ENCODE peak calls at places on chromosome 14, in seven cellular contexts. U is GM13977, L is germinal center, Z is A172, I is NCI-H1092 treated with DMSO at 0.1 percent for 48 hours, J is GF-D8, C is RCC 7860. N is an unnamed sample.

GRCh38 chr14:100890451-100890850 is 13.1 kb downstream of the RTL1 start:
- DNase-seq in I (no peak), Z (no peak), L (no peak), C (no peak), J (no peak), U (no peak), N (no peak)

GRCh38 chr14:69999246-69999645 is 120.0 kb downstream of the SMOC1 start:
- DNase-seq in J (no peak), C (peak), U (no peak), I (peak), L (no peak), Z (peak), N (no peak)

GRCh38 chr14:69190191-69190590 is 1.1 kb upstream of the EXD2 start:
- DNase-seq in I (no peak), C (no peak), J (no peak), U (no peak), L (no peak), Z (no peak), N (no peak)

GRCh38 chr14:74459289-74459946 is 33.4 kb upstream of the SYNDIG1L start:
- DNase-seq in Z (peak), C (peak), I (no peak), L (peak), J (no peak), U (peak), N (peak)

GRCh38 chr14:102544745-102545460 is 35.3 kb upstream of the ANKRD9 start:
- DNase-seq in C (no peak), I (no peak), J (no peak), L (no peak), U (peak), Z (no peak), N (no peak)

GRCh38 chr14:68607081-68607851 is 185.6 kb downstream of the ZFP36L1 start:
- DNase-seq in U (no peak), J (no peak), I (no peak), C (no peak), Z (no peak), L (no peak), N (no peak)

GRCh38 chr14:68637106-68638021 is 155.5 kb downstream of the ZFP36L1 start:
- DNase-seq in U (no peak), Z (no peak), L (no peak), I (no peak), C (no peak), J (no peak), N (no peak)

GRCh38 chr14:91356218-91356763 is 61.3 kb downstream of the CCDC88C start:
- DNase-seq in J (no peak), Z (no peak), U (no peak), I (no peak), C (no peak), L (peak), N (no peak)

GRCh38 chr14:75221797-75222196 is 45.4 kb upstream of the TMED10 start:
- DNase-seq in C (no peak), L (no peak), Z (no peak), U (no peak), I (no peak), J (no peak), N (no peak)

GRCh38 chr14:24196071-24197061 is 1.1 kb upstream of the TM9SF1 start:
- DNase-seq in J (peak), Z (no peak), L (peak), U (peak), C (no peak), I (peak), N (no peak)

GRCh38 chr14:104388011-104388521 is 191.5 kb upstream of the C14orf180 start:
- DNase-seq in Z (no peak), C (no peak), L (no peak), U (no peak), J (no peak), I (no peak), N (no peak)

GRCh38 chr14:64510825-64511679 is 6.5 kb downstream of the ZBTB1 start:
- DNase-seq in Z (peak), I (peak), L (peak), C (peak), U (no peak), J (peak), N (peak)

GRCh38 chr14:25111061-25111601 is 61.2 kb upstream of the STXBP6 start:
- DNase-seq in L (no peak), I (no peak), J (no peak), C (peak), Z (peak), U (no peak), N (peak)

GRCh38 chr14:39615352-39615751 is 183.1 kb upstream of the FBXO33 start:
- DNase-seq in U (no peak), I (no peak), J (no peak), Z (no peak), L (no peak), C (no peak), N (no peak)

GRCh38 chr14:24976599-24976998 is 73.3 kb downstream of the STXBP6 start:
- DNase-seq in Z (no peak), I (no peak), U (no peak), C (no peak), J (no peak), L (no peak), N (no peak)

GRCh38 chr14:66603945-66604344 is 96.0 kb downstream of the GPHN start:
- DNase-seq in J (no peak), C (no peak), U (no peak), I (no peak), L (no peak), Z (no peak), N (no peak)

GRCh38 chr14:69460093-69460701 is 24.3 kb upstream of the PLEKHD1 start:
- DNase-seq in Z (peak), C (peak), J (no peak), U (peak), I (peak), L (peak), N (peak)

GRCh38 chr14:92322516-92322915 is 449 bp upstream of the SLC24A4 start:
- DNase-seq in J (no peak), C (no peak), Z (no peak), U (no peak), I (no peak), L (no peak), N (no peak)

GRCh38 chr14:76083796-76084195 is 67.9 kb upstream of the GPATCH2L start:
- DNase-seq in U (no peak), C (no peak), I (no peak), L (no peak), J (no peak), Z (no peak), N (no peak)

GRCh38 chr14:77123381-77124344 is 17.9 kb downstream of the ZDHHC22 start:
- DNase-seq in I (peak), Z (no peak), U (no peak), C (no peak), J (no peak), L (no peak), N (peak)

GRCh38 chr14:33062476-33062875 is 123.8 kb downstream of the NPAS3 start:
- DNase-seq in U (no peak), L (no peak), I (no peak), J (no peak), Z (no peak), C (no peak), N (no peak)

GRCh38 chr14:104352493-104353220 is 214.3 kb downstream of the KIF26A start:
- DNase-seq in I (no peak), J (no peak), U (no peak), L (no peak), Z (no peak), C (no peak), N (no peak)

GRCh38 chr14:61537567-61538463 is 157.5 kb upstream of the HIF1A start:
- DNase-seq in J (no peak), I (peak), L (no peak), U (peak), Z (peak), C (peak), N (peak)

GRCh38 chr14:87186745-87187144 is 806.2 kb downstream of the GALC start:
- DNase-seq in L (no peak), J (no peak), I (no peak), Z (no peak), U (no peak), C (no peak), N (no peak)

GRCh38 chr14:55071870-55072640 is 20.6 kb downstream of the MAPK1IP1L start:
- DNase-seq in J (no peak), I (peak), U (peak), C (peak), L (peak), Z (peak), N (peak)

GRCh38 chr14:43475762-43476161 is 1031.3 kb downstream of the FSCB start:
- DNase-seq in C (no peak), Z (no peak), U (no peak), J (no peak), I (no peak), L (no peak), N (no peak)

GRCh38 chr14:104895207-104895785 is 29.4 kb upstream of the PLD4 start:
- DNase-seq in C (no peak), Z (no peak), J (no peak), L (no peak), U (peak), I (no peak), N (no peak)

GRCh38 chr14:32426596-32427408 is 97.7 kb downstream of the AKAP6 start:
- DNase-seq in I (peak), C (no peak), Z (no peak), L (no peak), U (no peak), J (no peak), N (no peak)

GRCh38 chr14:64218344-64219240 is 75.6 kb downstream of the ESR2 start:
- DNase-seq in I (no peak), C (no peak), J (no peak), L (no peak), U (peak), Z (no peak), N (peak)